ENCODE peak calls at places on chromosomes 5 and 9, in six cellular contexts. G, I, X, L, T and R are unnamed samples.

GRCh38 chr5:168607946-168608345 is 28.8 kb upstream of the PANK3 start:
- DNase-seq in G (no peak), I (no peak), X (no peak), L (no peak), T (no peak), R (no peak)

GRCh38 chr5:142245776-142246175 is 79.0 kb downstream of the SPRY4 start:
- DNase-seq in G (no peak), I (no peak), X (no peak), L (no peak), T (no peak), R (no peak)

GRCh38 chr5:96252596-96252995 is 180.5 kb downstream of the PCSK1 start:
- DNase-seq in G (no peak), I (no peak), X (no peak), L (no peak), T (no peak), R (no peak)

GRCh38 chr5:3311443-3311842 is 284.2 kb upstream of the IRX1 start:
- DNase-seq in G (no peak), I (no peak), X (no peak), L (no peak), T (no peak), R (no peak)

GRCh38 chr5:156623381-156624040 is 226.6 kb upstream of the PPP1R2B start:
- DNase-seq in G (no peak), I (no peak), X (no peak), L (no peak), T (no peak), R (no peak)

GRCh38 chr5:17398439-17398838 is 99.6 kb upstream of the TAF11L2 start:
- DNase-seq in G (no peak), I (no peak), X (no peak), L (no peak), T (no peak), R (peak)

GRCh38 chr5:1396029-1396816 is 49.0 kb downstream of the SLC6A3 start:
- DNase-seq in G (no peak), I (no peak), X (no peak), L (no peak), T (no peak), R (no peak)

GRCh38 chr9:100472725-100473261 is at the start of gene TMEFF1:
- DNase-seq in G (peak), I (peak), X (peak), L (peak), T (no peak), R (peak)

GRCh38 chr5:168793844-168794837 is 215.0 kb upstream of the PANK3 start:
- DNase-seq in G (peak), I (peak), X (no peak), L (no peak), T (no peak), R (peak)

GRCh38 chr9:97986466-97986865 is 3.3 kb downstream of the ANP32B start:
- DNase-seq in G (no peak), I (no peak), X (no peak), L (no peak), T (peak), R (no peak)

GRCh38 chr5:142587354-142587965 is 98.4 kb downstream of the FGF1 start:
- DNase-seq in G (peak), I (peak), X (peak), L (peak), T (no peak), R (peak)

GRCh38 chr5:178546675-178547033 is 43.5 kb downstream of the COL23A1 start:
- DNase-seq in G (no peak), I (no peak), X (no peak), L (no peak), T (no peak), R (no peak)

GRCh38 chr5:34047147-34047546 is 4.1 kb upstream of the C1QTNF3 start:
- DNase-seq in G (no peak), I (no peak), X (no peak), L (no peak), T (no peak), R (peak)

GRCh38 chr9:35333551-35333950 is 156.4 kb upstream of the RUSC2 start:
- DNase-seq in G (no peak), I (no peak), X (no peak), L (no peak), T (no peak), R (peak)

GRCh38 chr9:93813687-93814560 is 141.2 kb downstream of the BARX1 start:
- DNase-seq in G (no peak), I (no peak), X (no peak), L (no peak), T (no peak), R (no peak)

GRCh38 chr5:180604271-180604670 is 13.0 kb upstream of the SCGB3A1 start:
- DNase-seq in G (no peak), I (no peak), X (no peak), L (no peak), T (no peak), R (no peak)

GRCh38 chr5:111680737-111681413 is 76.1 kb downstream of the NREP start:
- DNase-seq in G (peak), I (peak), X (no peak), L (no peak), T (no peak), R (peak)

GRCh38 chr5:170302729-170303501 is 5.3 kb upstream of the LCP2 start:
- DNase-seq in G (no peak), I (no peak), X (peak), L (no peak), T (peak), R (no peak)

GRCh38 chr9:84988621-84989020 is 319.1 kb downstream of the NTRK2 start:
- DNase-seq in G (no peak), I (no peak), X (no peak), L (no peak), T (no peak), R (no peak)

GRCh38 chr5:73131711-73132428 is 11.5 kb downstream of the TMEM171 start:
- DNase-seq in G (no peak), I (no peak), X (no peak), L (peak), T (no peak), R (no peak)

GRCh38 chr9:98479967-98480847 is 224.8 kb upstream of the TBC1D2 start:
- DNase-seq in G (peak), I (peak), X (no peak), L (no peak), T (no peak), R (peak)

GRCh38 chr5:139276426-139276825 is 17.1 kb upstream of the MATR3 start:
- DNase-seq in G (no peak), I (no peak), X (no peak), L (no peak), T (no peak), R (no peak)

GRCh38 chr5:149775785-149776184 is 45.7 kb downstream of the PPARGC1B start:
- DNase-seq in G (peak), I (peak), X (peak), L (no peak), T (peak), R (no peak)

GRCh38 chr9:70496244-70496643 is 81.8 kb upstream of the KLF9 start:
- DNase-seq in G (no peak), I (no peak), X (no peak), L (no peak), T (no peak), R (no peak)

GRCh38 chr9:120931278-120932085 is 4.9 kb upstream of the TRAF1 start:
- DNase-seq in G (no peak), I (no peak), X (no peak), L (no peak), T (peak), R (peak)
- TF ChIP-seq POLR2A in G (no peak), I (no peak), X (no peak), L (no peak), T (peak), R (no peak)

DNA sequence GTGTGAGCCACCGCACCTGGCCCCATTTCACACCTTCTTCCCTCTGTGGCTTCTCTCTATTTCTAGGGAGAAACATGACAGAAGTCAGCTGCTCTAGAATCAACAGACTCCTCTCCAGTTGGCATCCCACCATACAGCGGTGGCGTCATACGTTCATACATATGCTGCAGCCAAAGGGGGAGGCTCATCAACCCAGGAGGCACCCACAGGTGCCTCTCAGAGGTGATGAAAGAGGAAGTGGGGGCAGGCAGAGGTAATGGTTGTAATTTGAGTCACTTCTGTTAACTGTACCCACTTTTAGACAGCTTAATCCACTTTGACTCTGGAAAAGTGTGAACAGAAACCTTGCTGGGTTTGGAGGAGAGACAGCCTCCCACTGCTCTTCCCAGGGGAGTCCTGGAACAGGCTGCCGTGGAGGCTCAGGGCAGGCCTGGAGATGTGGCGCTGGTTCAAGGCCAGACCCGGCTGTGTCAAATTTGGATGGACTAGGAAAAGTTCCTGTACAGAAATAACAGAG is 47.3 kb upstream of the SUB1 start:
- DNase-seq in G (no peak), I (no peak), X (no peak), L (no peak), T (peak), R (no peak)
- TF ChIP-seq USF2 in G (no peak), I (no peak), X (no peak), L (no peak), T (no peak), R (no peak)

GRCh38 chr9:128921881-128922763 is 1.3 kb downstream of the PHYHD1 start:
- DNase-seq in G (peak), I (no peak), X (peak), L (peak), T (no peak), R (peak)
- TF ChIP-seq POLR2A in G (peak), I (no peak), X (no peak), L (peak), T (no peak), R (no peak)

GRCh38 chr5:131379723-131380122 is 115.9 kb downstream of the CDC42SE2 start:
- DNase-seq in G (peak), I (peak), X (no peak), L (no peak), T (peak), R (peak)
- TF ChIP-seq USF2 in G (no peak), I (no peak), X (no peak), L (no peak), T (no peak), R (no peak)

GRCh38 chr9:127586537-127586936 is 25.5 kb upstream of the STXBP1 start:
- DNase-seq in G (peak), I (peak), X (peak), L (peak), T (no peak), R (peak)
- TF ChIP-seq POLR2A in G (no peak), I (no peak), X (no peak), L (no peak), T (no peak), R (no peak)

DNA sequence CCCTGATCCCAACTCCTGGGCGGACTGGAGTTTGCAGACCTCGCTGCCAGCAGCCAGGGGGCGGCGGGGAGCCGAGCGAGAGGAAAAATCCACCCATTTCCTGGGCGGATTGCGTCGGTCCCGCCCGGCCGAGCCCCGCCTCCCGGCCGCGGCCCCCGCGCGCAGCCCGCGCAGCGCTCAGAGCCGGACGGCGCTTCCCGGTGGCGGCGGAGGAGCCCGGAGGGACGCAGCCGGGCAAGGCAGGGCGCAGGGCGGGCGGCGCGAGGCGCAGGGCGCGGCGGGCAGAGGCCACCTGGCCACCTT is at the start of gene OLFM1:
- DNase-seq in G (no peak), I (peak), X (peak), L (peak), T (no peak), R (peak)
- TF ChIP-seq USF2 in G (no peak), I (no peak), X (no peak), L (no peak), T (no peak), R (no peak)

GRCh38 chr5:177510567-177511053 is 984 bp upstream of the DOK3 start:
- DNase-seq in G (no peak), I (no peak), X (no peak), L (no peak), T (no peak), R (no peak)

GRCh38 chr5:177512736-177513380 is 3.2 kb upstream of the DOK3 start:
- DNase-seq in G (no peak), I (no peak), X (no peak), L (no peak), T (no peak), R (no peak)

GRCh38 chr5:177511796-177512675 is 2.4 kb upstream of the DOK3 start:
- DNase-seq in G (no peak), I (no peak), X (no peak), L (no peak), T (no peak), R (no peak)

GRCh38 chr5:177509991-177510566 is 453 bp upstream of the DOK3 start:
- DNase-seq in G (no peak), I (no peak), X (no peak), L (no peak), T (no peak), R (no peak)

GRCh38 chr5:177511181-177511580 is 1.6 kb upstream of the DOK3 start:
- DNase-seq in G (no peak), I (no peak), X (no peak), L (no peak), T (no peak), R (no peak)
- TF ChIP-seq POLR2A in G (no peak), I (no peak), X (peak), L (no peak), T (no peak), R (no peak)